ENCODE peak calls at places on chromosomes 4 and X, in nine cellular contexts. H is neural crest cell, Z is cardiac fibroblast, R is coronary artery, X is progenitor cell of endocrine pancreas, N is osteocyte, E is AG09319, U is activated B cell treated with CpG ODN at 0.5 μM for 24 hours, K is type B pancreatic cell. F is an unnamed sample.

GRCh38 chrX:46169808-46170207 is 375.4 kb downstream of the ZNF674 start:
- DNase-seq in H (no peak), Z (no peak), R (no peak), X (no peak), N (no peak), E (no peak), U (no peak), K (no peak), F (no peak)

GRCh38 chrX:110734894-110735541 is 60.6 kb downstream of the CHRDL1 start:
- DNase-seq in H (no peak), Z (peak), R (no peak), X (no peak), N (no peak), E (peak), U (no peak), K (no peak), F (no peak)

GRCh38 chrX:13088155-13088485 is 43.7 kb upstream of the FAM9C start:
- DNase-seq in H (no peak), Z (no peak), R (no peak), X (no peak), N (no peak), E (no peak), U (no peak), K (no peak), F (no peak)

GRCh38 chr4:164383187-164384181 is 370.4 kb upstream of the SMIM31 start:
- DNase-seq in H (peak), Z (no peak), R (peak), X (peak), N (peak), E (no peak), U (no peak), K (peak), F (peak)

GRCh38 chrX:101999644-102000539 is 68.1 kb upstream of the ZMAT1 start:
- DNase-seq in H (no peak), Z (no peak), R (no peak), X (no peak), N (no peak), E (no peak), U (no peak), K (no peak), F (no peak)

GRCh38 chr4:61555789-61556188 is 355.7 kb downstream of the ADGRL3 start:
- DNase-seq in H (no peak), Z (peak), R (no peak), X (no peak), N (no peak), E (no peak), U (no peak), K (no peak), F (no peak)

GRCh38 chrX:108415891-108416290 is 22.3 kb downstream of the COL4A6 start:
- DNase-seq in H (no peak), Z (peak), R (no peak), X (no peak), N (no peak), E (no peak), U (no peak), K (no peak), F (no peak)

GRCh38 chrX:109856974-109857373 is 123.9 kb upstream of the ACSL4 start:
- DNase-seq in H (no peak), Z (peak), R (no peak), X (no peak), N (no peak), E (no peak), U (no peak), K (no peak), F (no peak)

GRCh38 chr4:86331362-86331761 is 28.5 kb downstream of the MAPK10 start:
- DNase-seq in H (no peak), Z (no peak), R (no peak), X (no peak), N (no peak), E (no peak), U (no peak), K (no peak), F (no peak)

GRCh38 chrX:139106111-139106510 is 394.6 kb upstream of the FGF13 start:
- DNase-seq in H (no peak), Z (no peak), R (no peak), X (no peak), N (no peak), E (peak), U (no peak), K (no peak), F (no peak)

GRCh38 chr4:173698557-173699262 is 168.7 kb upstream of the HAND2 start:
- DNase-seq in H (no peak), Z (peak), R (no peak), X (no peak), N (no peak), E (no peak), U (no peak), K (no peak), F (no peak)

GRCh38 chr4:73676881-73677323 is 56.7 kb upstream of the RASSF6 start:
- DNase-seq in H (no peak), Z (peak), R (no peak), X (no peak), N (no peak), E (no peak), U (no peak), K (no peak), F (no peak)

GRCh38 chr4:145541266-145541770 is 59.7 kb downstream of the SMAD1 start:
- DNase-seq in H (no peak), Z (peak), R (no peak), X (no peak), N (no peak), E (no peak), U (no peak), K (no peak), F (no peak)

GRCh38 chr4:122617597-122618593 is 3.0 kb downstream of the IL21 start:
- DNase-seq in H (no peak), Z (peak), R (no peak), X (no peak), N (no peak), E (no peak), U (no peak), K (no peak), F (no peak)

GRCh38 chr4:116598980-116599789 is 486.2 kb downstream of the TRAM1L1 start:
- DNase-seq in H (no peak), Z (no peak), R (no peak), X (no peak), N (no peak), E (no peak), U (no peak), K (peak), F (no peak)

GRCh38 chrX:25191403-25191802 is 175.6 kb upstream of the ARX start:
- DNase-seq in H (no peak), Z (no peak), R (no peak), X (no peak), N (no peak), E (no peak), U (no peak), K (no peak), F (no peak)

GRCh38 chrX:123720486-123720885 is 12.4 kb downstream of the THOC2 start:
- DNase-seq in H (no peak), Z (no peak), R (no peak), X (no peak), N (no peak), E (no peak), U (no peak), K (no peak), F (no peak)

GRCh38 chr4:90419124-90419711 is 292.0 kb downstream of the CCSER1 start:
- DNase-seq in H (no peak), Z (peak), R (no peak), X (no peak), N (no peak), E (no peak), U (no peak), K (no peak), F (no peak)

GRCh38 chr4:94669672-94670664 is 87.8 kb upstream of the BMPR1B start:
- DNase-seq in H (no peak), Z (peak), R (no peak), X (no peak), N (no peak), E (no peak), U (no peak), K (no peak), F (no peak)

GRCh38 chr4:7761720-7762119 is 177.9 kb downstream of the AFAP1 start:
- DNase-seq in H (peak), Z (peak), R (peak), X (peak), N (no peak), E (peak), U (no peak), K (no peak), F (peak)
- TF ChIP-seq CTCF in H (peak), Z (peak), R (peak), X (peak), N (peak), E (peak), U (no peak), K (peak), F (peak)

DNA sequence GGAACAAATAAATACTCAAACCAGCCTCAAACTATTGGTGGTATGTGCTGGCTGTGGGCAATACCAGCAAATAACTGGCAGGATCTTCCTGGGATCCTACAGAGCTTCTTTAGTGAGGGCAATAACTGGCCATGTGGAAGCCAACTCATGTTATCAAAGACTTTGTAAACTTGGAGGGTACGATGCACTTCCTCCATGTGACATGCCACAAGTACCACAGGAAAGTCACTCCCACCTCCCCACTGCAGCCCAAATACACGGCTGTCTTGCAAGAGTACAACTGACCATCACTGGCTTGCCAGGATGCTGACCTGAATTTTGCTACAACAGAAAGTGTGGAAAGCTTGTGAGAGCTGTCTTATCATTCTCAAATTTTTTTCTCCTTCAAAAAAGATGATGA is 93.3 kb upstream of the MAML3 start:
- DNase-seq in H (no peak), Z (no peak), R (no peak), X (no peak), N (no peak), E (no peak), U (no peak), K (no peak), F (no peak)
- TF ChIP-seq CTCF in H (no peak), Z (no peak), R (no peak), X (no peak), N (no peak), E (no peak), U (no peak), K (no peak), F (no peak)

DNA sequence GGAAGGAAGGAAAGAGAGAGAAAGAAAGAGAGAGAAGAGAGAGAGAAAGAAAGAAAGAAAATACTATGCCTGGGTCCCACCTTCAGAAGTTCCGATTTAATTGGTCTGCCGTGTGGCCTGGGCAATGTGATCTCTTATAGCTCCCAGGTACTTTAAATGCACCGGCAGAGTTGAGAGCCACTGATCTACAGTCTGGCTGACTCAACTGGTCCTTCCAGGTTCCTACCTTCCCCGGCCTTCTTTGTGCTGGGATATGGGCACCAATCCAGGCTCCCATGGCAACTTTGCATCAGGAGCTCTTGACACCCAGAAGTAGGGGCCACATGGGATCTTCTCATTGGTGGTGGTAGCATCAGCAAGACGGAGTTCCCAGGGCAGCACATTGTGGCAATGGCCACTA is 186.5 kb upstream of the ATP6AP2 start:
- DNase-seq in H (no peak), Z (no peak), R (no peak), X (no peak), N (no peak), E (no peak), U (no peak), K (no peak), F (no peak)
- TF ChIP-seq CTCF in H (no peak), Z (no peak), R (no peak), X (no peak), N (no peak), E (no peak), U (no peak), K (no peak), F (no peak)

GRCh38 chrX:17669458-17669857 is 67.8 kb upstream of the SCML1 start:
- DNase-seq in H (no peak), Z (no peak), R (no peak), X (no peak), N (no peak), E (no peak), U (no peak), K (no peak), F (no peak)
- TF ChIP-seq CTCF in H (no peak), Z (no peak), R (no peak), X (peak), N (no peak), E (no peak), U (no peak), K (no peak), F (no peak)

GRCh38 chrX:115895678-115896329 is 274.7 kb upstream of the AGTR2 start:
- DNase-seq in H (no peak), Z (no peak), R (no peak), X (no peak), N (peak), E (no peak), U (no peak), K (peak), F (no peak)

GRCh38 chrX:115897956-115898355 is 272.6 kb upstream of the AGTR2 start:
- DNase-seq in H (no peak), Z (no peak), R (no peak), X (no peak), N (no peak), E (no peak), U (no peak), K (peak), F (no peak)

GRCh38 chrX:115896362-115896761 is 274.2 kb upstream of the AGTR2 start:
- DNase-seq in H (no peak), Z (no peak), R (no peak), X (no peak), N (peak), E (no peak), U (no peak), K (peak), F (no peak)

GRCh38 chrX:115900425-115900824 is 270.1 kb upstream of the AGTR2 start:
- DNase-seq in H (no peak), Z (no peak), R (no peak), X (no peak), N (peak), E (no peak), U (no peak), K (peak), F (no peak)

DNA sequence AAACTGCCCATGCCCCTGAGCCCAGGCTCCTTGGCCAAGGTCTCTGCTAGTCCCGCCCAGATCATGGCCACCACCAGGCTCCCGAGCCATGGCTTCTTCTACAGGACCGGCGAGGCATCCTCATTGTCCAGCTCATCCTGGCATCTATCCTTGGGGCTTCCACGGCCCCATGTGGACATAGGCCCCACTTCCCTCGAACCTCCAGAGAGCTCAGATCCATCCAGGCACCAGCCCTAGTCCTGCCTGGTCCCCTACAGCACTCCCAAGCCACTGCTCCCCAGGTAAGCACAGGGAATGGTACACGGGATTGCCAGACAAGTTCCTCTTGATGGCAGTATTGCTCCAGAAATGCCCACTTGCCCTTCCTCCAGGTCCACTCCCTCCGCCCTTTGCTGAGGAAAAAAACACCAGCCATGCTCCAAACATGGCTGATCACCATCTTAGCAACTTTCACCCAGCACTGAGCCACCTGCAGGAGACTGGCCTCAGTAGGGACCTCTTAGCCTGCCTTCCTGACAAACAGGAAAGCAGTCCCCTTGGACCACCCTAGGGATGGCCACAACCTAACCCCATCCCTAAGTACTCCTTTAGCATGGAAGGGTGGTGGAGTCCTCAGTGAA is 272.1 kb upstream of the AGTR2 start:
- DNase-seq in H (no peak), Z (peak), R (no peak), X (no peak), N (peak), E (no peak), U (peak), K (peak), F (peak)
- TF ChIP-seq CTCF in H (no peak), Z (no peak), R (no peak), X (peak), N (no peak), E (no peak), U (no peak), K (no peak), F (no peak)

GRCh38 chr4:26321326-26322276 is 787 bp downstream of the RBPJ start:
- DNase-seq in H (peak), Z (peak), R (peak), X (peak), N (no peak), E (no peak), U (no peak), K (peak), F (peak)
- TF ChIP-seq CTCF in H (no peak), Z (no peak), R (no peak), X (no peak), N (no peak), E (no peak), U (no peak), K (no peak), F (no peak)

GRCh38 chr4:53981066-53981465 is 83.3 kb downstream of the CHIC2 start:
- DNase-seq in H (no peak), Z (no peak), R (no peak), X (no peak), N (no peak), E (no peak), U (no peak), K (no peak), F (no peak)

GRCh38 chr4:53990641-53991040 is 73.8 kb downstream of the CHIC2 start:
- DNase-seq in H (no peak), Z (peak), R (no peak), X (no peak), N (no peak), E (no peak), U (no peak), K (no peak), F (no peak)

GRCh38 chr4:53987761-53988171 is 76.6 kb downstream of the CHIC2 start:
- DNase-seq in H (no peak), Z (peak), R (no peak), X (no peak), N (no peak), E (no peak), U (no peak), K (no peak), F (no peak)

GRCh38 chr4:53981573-53981972 is 82.8 kb downstream of the CHIC2 start:
- DNase-seq in H (no peak), Z (no peak), R (no peak), X (no peak), N (no peak), E (no peak), U (no peak), K (no peak), F (no peak)

GRCh38 chr4:53986062-53986461 is 78.3 kb downstream of the CHIC2 start:
- DNase-seq in H (no peak), Z (no peak), R (no peak), X (no peak), N (no peak), E (no peak), U (no peak), K (no peak), F (no peak)
- TF ChIP-seq CTCF in H (no peak), Z (no peak), R (no peak), X (no peak), N (no peak), E (no peak), U (no peak), K (no peak), F (no peak)

DNA sequence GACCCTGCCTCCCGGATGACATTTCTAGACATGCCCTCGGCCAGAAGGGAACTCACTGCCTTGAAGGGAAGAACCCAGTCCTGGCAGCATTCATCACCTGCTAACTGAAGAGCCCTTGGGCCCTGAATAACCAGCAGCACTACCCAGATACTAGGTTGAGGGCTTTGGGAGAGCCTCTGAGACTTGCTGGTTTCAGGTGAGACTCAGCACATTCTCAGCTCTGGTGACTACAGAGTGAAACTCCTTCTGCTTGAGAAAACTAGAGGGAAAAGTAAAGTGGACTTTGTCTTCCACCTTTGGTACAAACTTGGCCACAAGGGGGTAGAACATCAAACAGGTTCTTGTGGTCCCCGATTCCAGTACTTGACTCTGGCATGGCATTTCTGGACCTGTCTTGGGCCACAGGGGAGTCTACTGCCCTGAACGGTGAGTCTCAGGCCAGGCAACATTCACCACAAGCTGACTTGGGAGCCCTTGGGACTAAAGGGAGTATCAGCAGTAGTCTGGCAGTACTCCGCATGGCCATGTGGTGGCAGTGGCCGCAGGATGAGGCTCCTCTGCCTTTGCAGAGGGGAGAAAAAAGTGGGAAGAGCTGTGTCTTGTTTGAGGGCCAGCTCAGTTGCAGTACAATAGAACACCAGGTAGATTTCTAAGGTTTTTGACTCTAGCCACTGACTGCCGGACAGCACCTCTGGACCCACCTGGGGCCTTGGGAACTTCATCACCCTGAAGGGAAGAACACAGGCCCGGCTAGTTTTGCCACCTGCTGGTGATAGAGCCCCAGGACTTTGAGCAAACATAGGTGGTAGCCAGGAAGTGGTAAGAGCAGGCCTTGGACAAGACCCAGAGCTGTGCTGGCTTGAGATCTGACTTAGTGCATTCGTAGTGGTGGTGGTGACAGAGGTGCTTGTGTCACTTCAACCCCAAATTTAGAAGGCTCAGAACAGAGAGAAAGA is 414.8 kb downstream of the OPHN1 start:
- DNase-seq in H (peak), Z (peak), R (no peak), X (no peak), N (no peak), E (no peak), U (no peak), K (no peak), F (peak)
- TF ChIP-seq CTCF in H (peak), Z (peak), R (no peak), X (peak), N (peak), E (peak), U (no peak), K (peak), F (peak)

F was measured in glutamatergic neuron.